ENCODE peak calls at places on chromosomes 13 and 19, in seven cellular contexts. L is fibroblast of lung, P is thoracic aorta, G is endodermal cell, C is cardiac fibroblast, I is HL-60, R is lower leg skin. H is an unnamed sample.

GRCh38 chr13:28401303-28402056 is 93.4 kb downstream of the FLT1 start:
- DNase-seq in G (no peak), C (peak), P (no peak), R (no peak), I (peak), L (peak), H (no peak)

GRCh38 chr19:51421229-51422052 is 4.0 kb upstream of the SIGLEC10 start:
- DNase-seq in C (no peak), G (no peak), I (no peak), P (no peak), R (no peak), L (no peak), H (no peak)

GRCh38 chr13:57865600-57866294 is 234.2 kb downstream of the PCDH17 start:
- DNase-seq in P (no peak), I (peak), R (no peak), G (no peak), C (no peak), L (no peak), H (no peak)

GRCh38 chr19:48741222-48741999 is 1.0 kb upstream of the RASIP1 start:
- DNase-seq in C (no peak), P (no peak), G (peak), L (no peak), I (no peak), R (no peak), H (no peak)

GRCh38 chr19:47075179-47075811 is 26.9 kb upstream of the TMEM160 start:
- DNase-seq in I (peak), G (no peak), L (no peak), R (no peak), P (no peak), C (no peak), H (no peak)

GRCh38 chr19:7981199-7981598 is 24.2 kb downstream of the ELAVL1 start:
- DNase-seq in C (no peak), I (no peak), R (no peak), L (no peak), P (no peak), G (no peak), H (no peak)

GRCh38 chr13:21478881-21479808 is 20.0 kb upstream of the ZDHHC20 start:
- DNase-seq in G (no peak), C (peak), I (no peak), L (peak), R (peak), P (no peak), H (no peak)

GRCh38 chr19:34475026-34475974 is 6.3 kb upstream of the WTIP start:
- DNase-seq in I (peak), G (no peak), P (no peak), L (peak), R (no peak), C (peak), H (no peak)

GRCh38 chr13:32175307-32175706 is 139.9 kb downstream of the ZAR1L start:
- DNase-seq in L (no peak), G (no peak), R (no peak), C (peak), I (no peak), P (no peak), H (no peak)

GRCh38 chr13:50810998-50811397 is 32.5 kb downstream of the DLEU7 start:
- DNase-seq in I (peak), P (no peak), G (no peak), C (no peak), R (no peak), L (no peak), H (no peak)

GRCh38 chr13:31719214-31719613 is 20.1 kb upstream of the RXFP2 start:
- DNase-seq in P (no peak), I (no peak), L (no peak), C (no peak), G (no peak), R (no peak), H (no peak)

GRCh38 chr19:31470229-31470939 is 121.1 kb upstream of the TSHZ3 start:
- DNase-seq in P (no peak), G (no peak), C (no peak), L (no peak), I (no peak), R (no peak), H (no peak)

GRCh38 chr19:51246153-51246552 is 4.7 kb upstream of the SIGLECL1 start:
- DNase-seq in P (no peak), C (no peak), G (no peak), R (no peak), L (no peak), I (peak), H (no peak)

GRCh38 chr13:104769520-104769919 is 1703.3 kb upstream of the SLC10A2 start:
- DNase-seq in R (no peak), I (no peak), G (no peak), P (no peak), C (no peak), L (no peak), H (no peak)

GRCh38 chr13:42334329-42334706 is 62.4 kb downstream of the AKAP11 start:
- DNase-seq in P (no peak), G (peak), I (no peak), L (no peak), C (no peak), R (no peak), H (no peak)

GRCh38 chr19:9934132-9934950 is 2.0 kb downstream of the OLFM2 start:
- DNase-seq in L (no peak), R (peak), C (peak), G (peak), P (no peak), I (no peak), H (peak)

GRCh38 chr19:58559275-58560006 is 1.0 kb upstream of the UBE2M start:
- DNase-seq in R (peak), G (peak), P (peak), C (peak), L (peak), I (peak), H (peak)

GRCh38 chr19:5707576-5708575 is 12.1 kb downstream of the LONP1 start:
- DNase-seq in C (no peak), L (no peak), R (no peak), G (no peak), P (no peak), I (no peak), H (no peak)

GRCh38 chr19:48632692-48633147 is 4.5 kb downstream of the DBP start:
- DNase-seq in P (no peak), C (no peak), I (no peak), R (no peak), G (peak), L (peak), H (no peak)

GRCh38 chr19:17871878-17872250 is at the start of gene SLC5A5:
- DNase-seq in R (no peak), P (no peak), L (no peak), G (peak), C (no peak), I (no peak), H (no peak)

GRCh38 chr19:47190167-47190727 is 40.8 kb downstream of the BBC3 start:
- DNase-seq in G (no peak), I (no peak), L (peak), R (no peak), C (peak), P (peak), H (peak)

GRCh38 chr13:23570099-23570926 is at the start of gene TNFRSF19:
- DNase-seq in I (no peak), P (no peak), R (peak), G (peak), C (peak), L (peak), H (no peak)

GRCh38 chr13:95924389-95924994 is 128.7 kb downstream of the UGGT2 start:
- DNase-seq in L (peak), R (no peak), I (peak), C (peak), P (no peak), G (peak), H (no peak)

GRCh38 chr13:74835579-74835978 is 646.4 kb downstream of the TBC1D4 start:
- DNase-seq in P (no peak), C (no peak), L (no peak), G (no peak), R (no peak), I (no peak), H (no peak)

GRCh38 chr19:46297700-46298476 is 1.0 kb downstream of the HIF3A start:
- DNase-seq in P (peak), I (no peak), C (peak), R (peak), L (no peak), G (peak), H (peak)

GRCh38 chr13:111239754-111240670 is 80.4 kb upstream of the TEX29 start:
- DNase-seq in P (no peak), C (no peak), R (no peak), I (no peak), L (no peak), G (no peak), H (no peak)

GRCh38 chr19:14495678-14496028 is 274 bp downstream of the GIPC1 start:
- DNase-seq in G (no peak), R (no peak), I (no peak), C (no peak), L (no peak), P (no peak), H (no peak)

GRCh38 chr13:52751196-52751595 is 11.6 kb upstream of the CNMD start:
- DNase-seq in I (no peak), P (no peak), C (no peak), R (no peak), L (no peak), G (peak), H (no peak)

GRCh38 chr13:112961457-112962369 is 7.3 kb upstream of the MCF2L start:
- DNase-seq in L (no peak), C (no peak), P (no peak), I (no peak), G (no peak), R (no peak), H (no peak)

GRCh38 chr13:110589991-110590390 is 25.4 kb upstream of the NAXD start:
- DNase-seq in L (no peak), C (no peak), G (peak), P (no peak), R (no peak), I (no peak), H (no peak)

GRCh38 chr19:1855040-1855827 is 7.0 kb upstream of the REXO1 start:
- DNase-seq in G (peak), P (no peak), C (peak), L (peak), R (peak), I (peak), H (peak)

GRCh38 chr19:7442423-7442822 is 46.4 kb downstream of the PEX11G start:
- DNase-seq in I (no peak), R (no peak), L (no peak), G (no peak), P (no peak), C (peak), H (peak)

GRCh38 chr13:92721610-92722009 is 505.0 kb upstream of the GPC6 start:
- DNase-seq in I (no peak), P (no peak), G (no peak), C (no peak), R (no peak), L (no peak), H (no peak)

GRCh38 chr13:111508164-111508870 is 187.9 kb downstream of the TEX29 start:
- DNase-seq in R (no peak), C (no peak), I (no peak), L (no peak), G (no peak), P (no peak), H (no peak)

GRCh38 chr13:46698015-46698414 is 98.9 kb downstream of the ESD start:
- DNase-seq in R (peak), L (no peak), I (no peak), P (peak), G (no peak), C (no peak), H (peak)

GRCh38 chr19:4967738-4968461 is 1.0 kb upstream of the KDM4B start:
- DNase-seq in R (no peak), I (peak), L (peak), C (peak), P (no peak), G (no peak), H (no peak)

GRCh38 chr13:114005206-114005720 is 31.4 kb upstream of the C13orf46 start:
- DNase-seq in I (no peak), P (no peak), R (no peak), L (no peak), G (no peak), C (no peak), H (no peak)

GRCh38 chr13:61850794-61851193 is 435.1 kb upstream of the PCDH20 start:
- DNase-seq in L (no peak), I (no peak), R (no peak), C (no peak), G (no peak), P (no peak), H (no peak)

DNA sequence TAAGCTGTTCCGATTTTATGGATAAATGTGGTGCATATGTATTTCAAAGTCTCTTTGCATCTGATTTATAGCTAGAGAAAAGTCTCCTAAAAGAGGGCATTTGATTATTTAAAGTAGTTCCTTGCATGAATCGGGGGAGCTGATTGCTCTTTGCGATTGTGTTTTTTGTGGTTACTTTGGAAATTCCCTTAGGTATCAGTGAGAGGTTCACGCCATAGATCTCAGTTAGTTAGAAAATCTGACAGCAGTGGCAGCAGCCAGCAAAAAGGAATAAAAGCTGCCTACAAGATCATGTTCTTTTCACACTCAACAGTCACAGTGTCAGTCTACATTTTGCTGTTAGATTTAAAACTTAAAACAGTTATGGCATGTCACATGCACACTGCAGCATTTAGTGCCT is 436.5 kb upstream of the PCDH20 start:
- DNase-seq in G (no peak), I (no peak), L (no peak), P (no peak), R (no peak), C (no peak), H (no peak)
- H3K4me3 ChIP-seq in G (no peak), I (no peak), L (no peak), P (no peak), R (no peak), C (no peak), H (no peak)

GRCh38 chr19:3653865-3654513 is 27.4 kb upstream of the CACTIN start:
- DNase-seq in P (no peak), R (no peak), C (no peak), I (no peak), G (peak), L (no peak), H (no peak)
- TF ChIP-seq CTCF in P (no peak), R (no peak), C (peak), I (no peak), G (peak), L (no peak), H (no peak)

GRCh38 chr19:11377756-11378155 is 3.3 kb downstream of the SWSAP1 start:
- DNase-seq in G (no peak), R (no peak), L (peak), C (no peak), I (no peak), P (no peak), H (no peak)
- H3K4me3 ChIP-seq in G (no peak), R (no peak), L (no peak), C (no peak), I (no peak), P (no peak), H (no peak)

GRCh38 chr13:77511552-77511951 is 24.0 kb upstream of the SCEL start:
- DNase-seq in G (no peak), I (no peak), P (no peak), R (no peak), C (no peak), L (peak), H (no peak)
- TF ChIP-seq CTCF in G (no peak), I (no peak), P (no peak), R (no peak), C (no peak), L (no peak), H (no peak)